ENCODE peak calls at places on chromosomes 1 and 21, in four cellular contexts. Q is thoracic aorta, R is dermis microvascular lymphatic vessel endothelial cell, M is uterus. E is an unnamed sample.

GRCh38 chr1:77889240-77889637 is 815 bp downstream of the NEXN start:
- DNase-seq in Q (no peak), R (peak), M (no peak), E (no peak)

GRCh38 chr1:55196433-55197035 is 18.6 kb downstream of the USP24 start:
- DNase-seq in Q (no peak), R (no peak), M (no peak), E (no peak)

GRCh38 chr1:225441314-225442119 is 13.7 kb upstream of the LBR start:
- DNase-seq in Q (no peak), R (no peak), M (no peak), E (no peak)

GRCh38 chr1:7298749-7299151 is 472.3 kb upstream of the VAMP3 start:
- DNase-seq in Q (no peak), R (peak), M (no peak), E (no peak)

GRCh38 chr1:30748098-30748698 is 9.4 kb downstream of the LAPTM5 start:
- DNase-seq in Q (no peak), R (peak), M (no peak), E (no peak)

GRCh38 chr1:185813401-185813979 is 79.3 kb downstream of the HMCN1 start:
- DNase-seq in Q (no peak), R (peak), M (no peak), E (no peak)

GRCh38 chr1:168134132-168135041 is 2.3 kb downstream of the GPR161 start:
- DNase-seq in Q (no peak), R (no peak), M (no peak), E (no peak)

GRCh38 chr1:156608981-156609380 is 7.7 kb upstream of the GPATCH4 start:
- DNase-seq in Q (no peak), R (peak), M (no peak), E (peak)

GRCh38 chr1:58702766-58703165 is 2.9 kb upstream of the MYSM1 start:
- DNase-seq in Q (no peak), R (no peak), M (no peak), E (no peak)

GRCh38 chr1:15501208-15502032 is 22.6 kb downstream of the CASP9 start:
- DNase-seq in Q (no peak), R (peak), M (no peak), E (peak)

GRCh38 chr1:230558324-230558723 is 84.0 kb upstream of the COG2 start:
- DNase-seq in Q (no peak), R (no peak), M (no peak), E (no peak)

GRCh38 chr1:11571906-11572616 is 82.2 kb downstream of the FBXO2 start:
- DNase-seq in Q (no peak), R (no peak), M (no peak), E (no peak)

GRCh38 chr1:72051538-72051937 is 230.8 kb downstream of the NEGR1 start:
- DNase-seq in Q (no peak), R (no peak), M (no peak), E (no peak)

GRCh38 chr1:53375440-53375839 is 47.6 kb upstream of the LRP8 start:
- DNase-seq in Q (no peak), R (no peak), M (peak), E (peak)

GRCh38 chr1:16090076-16090826 is 16.8 kb upstream of the FAM131C start:
- DNase-seq in Q (no peak), R (no peak), M (no peak), E (no peak)

GRCh38 chr1:9822897-9823692 is 670 bp downstream of the CLSTN1 start:
- DNase-seq in Q (no peak), R (peak), M (peak), E (peak)

GRCh38 chr21:38925923-38926322 is 120.2 kb downstream of the ETS2 start:
- DNase-seq in Q (peak), R (peak), M (peak), E (no peak)

GRCh38 chr1:17232759-17233661 is 15.9 kb upstream of the PADI3 start:
- DNase-seq in Q (no peak), R (peak), M (no peak), E (no peak)

GRCh38 chr1:17885663-17886062 is 130.5 kb downstream of the ACTL8 start:
- DNase-seq in Q (no peak), R (no peak), M (no peak), E (no peak)

GRCh38 chr1:227131193-227131592 is 187.1 kb downstream of the CDC42BPA start:
- DNase-seq in Q (no peak), R (peak), M (no peak), E (no peak)

GRCh38 chr1:86396503-86396900 is 379 bp upstream of the ODF2L start:
- DNase-seq in Q (no peak), R (no peak), M (no peak), E (no peak)

GRCh38 chr1:152761609-152762213 is 3.9 kb downstream of the KPRP start:
- DNase-seq in Q (no peak), R (no peak), M (no peak), E (no peak)

GRCh38 chr1:32619701-32620485 is 30.5 kb downstream of the ZBTB8OS start:
- DNase-seq in Q (no peak), R (peak), M (no peak), E (no peak)

GRCh38 chr1:155127105-155127671 is 488 bp upstream of the EFNA1 start:
- DNase-seq in Q (no peak), R (peak), M (peak), E (no peak)

GRCh38 chr1:41015894-41016470 is 5.5 kb downstream of the SLFNL1 start:
- DNase-seq in Q (no peak), R (no peak), M (no peak), E (no peak)

GRCh38 chr1:50421768-50422674 is 1.2 kb downstream of the DMRTA2 start:
- DNase-seq in Q (no peak), R (no peak), M (no peak), E (no peak)

GRCh38 chr1:44029911-44030605 is 1.2 kb downstream of the SLC6A9 start:
- DNase-seq in Q (peak), R (peak), M (peak), E (peak)

GRCh38 chr1:53525595-53525994 is 66.4 kb downstream of the DMRTB1 start:
- DNase-seq in Q (no peak), R (no peak), M (no peak), E (no peak)

GRCh38 chr1:165116732-165117131 is 239.8 kb downstream of the LMX1A start:
- DNase-seq in Q (no peak), R (no peak), M (no peak), E (no peak)